ENCODE peak calls at places on chromosome 21, in four cellular contexts. R is T-helper 1 cell, Z is mesendoderm, P is NCI-H1417 treated with DMSO at 0.1 percent for 48 hours. U is an unnamed sample.

GRCh38 chr21:35720065-35720810 is 340.1 kb downstream of the SETD4 start:
- DNase-seq in R (no peak), Z (no peak), P (no peak), U (no peak)

GRCh38 chr21:33951276-33952178 is 35.9 kb upstream of the ATP5PO start:
- DNase-seq in R (no peak), Z (no peak), P (no peak), U (no peak)

GRCh38 chr21:37427221-37427620 is 60.6 kb downstream of the DYRK1A start:
- DNase-seq in R (no peak), Z (no peak), P (no peak), U (no peak)

GRCh38 chr21:44444286-44444931 is 10.9 kb upstream of the LRRC3 start:
- DNase-seq in R (peak; percentile 8), Z (peak; percentile 72), P (no peak), U (peak; percentile 29)

GRCh38 chr21:44530903-44531605 is 8.9 kb downstream of the KRTAP10-1 start:
- DNase-seq in R (no peak), Z (no peak), P (no peak), U (peak; percentile 42)

GRCh38 chr21:46100426-46100825 is 2.5 kb downstream of the COL6A2 start:
- DNase-seq in R (no peak), Z (no peak), P (no peak), U (no peak)

GRCh38 chr21:43613755-43614638 is 45.3 kb downstream of the HSF2BP start:
- DNase-seq in R (no peak), Z (no peak), P (no peak), U (no peak)

GRCh38 chr21:14383596-14384210 is 757 bp upstream of the HSPA13 start:
- DNase-seq in R (no peak), Z (no peak), P (no peak), U (no peak)

GRCh38 chr21:28875078-28875477 is 117.6 kb downstream of the LTN1 start:
- DNase-seq in R (no peak), Z (no peak), P (no peak), U (no peak)

GRCh38 chr21:43305811-43306311 is 121.1 kb downstream of the SIK1 start:
- DNase-seq in R (peak; percentile 5), Z (no peak), P (no peak), U (no peak)

GRCh38 chr21:36465481-36465880 is 14.4 kb downstream of the CLDN14 start:
- DNase-seq in R (no peak), Z (no peak), P (no peak), U (no peak)